ENCODE peak calls at places on chromosomes 12 and 14, in five cellular contexts. F is activated T-helper 1 cell treated with anti-CD3 and anti-CD28 coated beads, Interleukin-2, amount 50 U/mL, for 16 hours; W is iris pigment epithelial cell; B is fibroblast of pulmonary artery; X is foreskin keratinocyte. A is an unnamed sample.

GRCh38 chr12:100215209-100215608 is 14.6 kb downstream of the ACTR6 start:
- DNase-seq in F (no peak), W (peak), B (no peak), X (no peak), A (no peak)

GRCh38 chr14:102592969-102593840 is 756 bp downstream of the RCOR1 start:
- DNase-seq in F (peak), W (peak), B (peak), X (no peak), A (peak)

GRCh38 chr12:132522586-132523380 is 32.8 kb downstream of the FBRSL1 start:
- DNase-seq in F (no peak), W (no peak), B (no peak), X (no peak), A (no peak)

GRCh38 chr12:7961395-7962188 is 25.6 kb upstream of the SLC2A3 start:
- DNase-seq in F (no peak), W (peak), B (no peak), X (no peak), A (peak)

GRCh38 chr14:26548431-26548830 is 49.4 kb downstream of the NOVA1 start:
- DNase-seq in F (no peak), W (no peak), B (peak), X (no peak), A (no peak)

GRCh38 chr12:108341854-108342847 is 3.0 kb upstream of the CMKLR1 start:
- DNase-seq in F (no peak), W (no peak), B (no peak), X (no peak), A (no peak)

GRCh38 chr12:26047401-26048226 is 77.2 kb downstream of the BHLHE41 start:
- DNase-seq in F (no peak), W (no peak), B (no peak), X (no peak), A (no peak)

GRCh38 chr12:107912421-107913004 is 138.0 kb downstream of the ASCL4 start:
- DNase-seq in F (peak), W (peak), B (peak), X (peak), A (no peak)

GRCh38 chr12:15346488-15346887 is 24.2 kb downstream of the PTPRO start:
- DNase-seq in F (no peak), W (no peak), B (no peak), X (no peak), A (no peak)

GRCh38 chr12:106112094-106112822 is 26.5 kb downstream of the NUAK1 start:
- DNase-seq in F (no peak), W (peak), B (peak), X (peak), A (no peak)

GRCh38 chr12:122860052-122860853 is 25.0 kb downstream of the HIP1R start:
- DNase-seq in F (peak), W (peak), B (peak), X (no peak), A (peak)

GRCh38 chr12:92482599-92482998 is 220.2 kb upstream of the PLEKHG7 start:
- DNase-seq in F (no peak), W (no peak), B (no peak), X (no peak), A (no peak)

GRCh38 chr14:89466460-89466859 is 49.4 kb upstream of the FOXN3 start:
- DNase-seq in F (no peak), W (no peak), B (no peak), X (no peak), A (no peak)

GRCh38 chr14:99820702-99821331 is 27.6 kb downstream of the EML1 start:
- DNase-seq in F (no peak), W (no peak), B (no peak), X (no peak), A (no peak)

GRCh38 chr12:130495156-130495555 is 157.5 kb downstream of the PIWIL1 start:
- DNase-seq in F (no peak), W (no peak), B (no peak), X (no peak), A (no peak)

GRCh38 chr12:24708029-24708428 is 240.9 kb downstream of the BCAT1 start:
- DNase-seq in F (no peak), W (no peak), B (no peak), X (no peak), A (no peak)

GRCh38 chr12:27077586-27077985 is 4.8 kb downstream of the C12orf71 start:
- DNase-seq in F (no peak), W (no peak), B (no peak), X (peak), A (no peak)

GRCh38 chr12:93177208-93178153 is 200.2 kb upstream of the NUDT4 start:
- DNase-seq in F (no peak), W (peak), B (peak), X (no peak), A (peak)

GRCh38 chr12:68240079-68240478 is 13.3 kb downstream of the IL22 start:
- DNase-seq in F (no peak), W (peak), B (peak), X (peak), A (peak)

GRCh38 chr14:23361320-23361719 is 3.7 kb downstream of the EFS start:
- DNase-seq in F (no peak), W (peak), B (peak), X (peak), A (peak)

GRCh38 chr12:49904601-49905000 is 901 bp upstream of the FAIM2 start:
- DNase-seq in F (no peak), W (no peak), B (no peak), X (no peak), A (no peak)

GRCh38 chr14:103118019-103118662 is 5.1 kb upstream of the TNFAIP2 start:
- DNase-seq in F (no peak), W (no peak), B (peak), X (no peak), A (peak)

GRCh38 chr12:116454950-116455447 is 104.2 kb upstream of the MAP1LC3B2 start:
- DNase-seq in F (no peak), W (peak), B (peak), X (peak), A (peak)

GRCh38 chr12:69779928-69780327 is 41.3 kb downstream of the RAB3IP start:
- DNase-seq in F (no peak), W (peak), B (peak), X (peak), A (peak)

GRCh38 chr14:26200675-26201074 is 397.2 kb downstream of the NOVA1 start:
- DNase-seq in F (no peak), W (peak), B (peak), X (peak), A (peak)

GRCh38 chr14:75267141-75267601 is 11.5 kb upstream of the FOS start:
- DNase-seq in F (no peak), W (peak), B (peak), X (no peak), A (peak)

GRCh38 chr14:37493606-37494005 is 101.4 kb downstream of the FOXA1 start:
- DNase-seq in F (no peak), W (peak), B (no peak), X (no peak), A (no peak)

GRCh38 chr12:65996146-65996545 is 134.4 kb downstream of the LLPH start:
- DNase-seq in F (no peak), W (no peak), B (no peak), X (peak), A (no peak)

GRCh38 chr12:5619628-5620027 is 187.7 kb downstream of the NTF3 start:
- DNase-seq in F (no peak), W (no peak), B (no peak), X (no peak), A (no peak)

GRCh38 chr12:108193493-108193892 is 64.4 kb downstream of the WSCD2 start:
- DNase-seq in F (no peak), W (no peak), B (no peak), X (no peak), A (no peak)

GRCh38 chr14:22653012-22653621 is 9.0 kb upstream of the OR6J1 start:
- DNase-seq in F (peak), W (peak), B (peak), X (peak), A (peak)

GRCh38 chr14:74834682-74835392 is 41.1 kb downstream of the PROX2 start:
- DNase-seq in F (no peak), W (peak), B (no peak), X (no peak), A (peak)

GRCh38 chr14:101471723-101472517 is 89.4 kb upstream of the DIO3 start:
- DNase-seq in F (no peak), W (no peak), B (no peak), X (no peak), A (no peak)

GRCh38 chr14:50932159-50932558 is 12.1 kb downstream of the PYGL start:
- DNase-seq in F (no peak), W (no peak), B (no peak), X (no peak), A (no peak)

GRCh38 chr14:106831322-106831720 is 1304.9 kb downstream of the TMEM121 start:
- DNase-seq in F (peak), W (no peak), B (no peak), X (no peak), A (no peak)

A was measured in mesenchymal stem cell.